ENCODE peak calls at places on chromosomes 16 and 17, in eight cellular contexts. P is OCI-LY7; U is A549; E is HFF-Myc; G is CD8-positive, alpha-beta T cell; O is astrocyte of the spinal cord; X is Peyer's patch; V is body of pancreas. M is an unnamed sample.
A peak's percentile ranks its signal among the peaks of the same experiment; 100 is the strongest.

GRCh38 chr17:80984749-80985148 is 6.9 kb upstream of the CHMP6 start:
- DNase-seq in G (no peak), E (peak; percentile 63), V (no peak), U (peak; percentile 74), O (peak; percentile 88), P (no peak), X (no peak), M (no peak)

GRCh38 chr17:30226878-30227277 is 8.6 kb downstream of the SLC6A4 start:
- DNase-seq in P (no peak), X (no peak), E (no peak), G (no peak), U (no peak), V (no peak), O (peak; percentile 7), M (no peak)

GRCh38 chr17:38317081-38317480 is 20.1 kb downstream of the MRPL45 start:
- DNase-seq in U (no peak), G (no peak), E (no peak), X (no peak), P (no peak), O (no peak), V (no peak), M (no peak)

GRCh38 chr17:82231562-82232321 is 2.9 kb downstream of the SLC16A3 start:
- DNase-seq in P (no peak), G (no peak), V (peak; percentile 59), E (no peak), U (peak; percentile 93), O (no peak), X (peak; percentile 84), M (no peak)

GRCh38 chr17:39235555-39236221 is 9.9 kb upstream of the STAC2 start:
- DNase-seq in X (no peak), U (peak; percentile 89), E (peak; percentile 39), G (no peak), O (peak; percentile 54), V (no peak), P (peak; percentile 86), M (peak; percentile 76)

GRCh38 chr17:53950207-53950857 is 127.6 kb downstream of the KIF2B start:
- DNase-seq in X (no peak), O (no peak), U (peak; percentile 19), P (peak; percentile 12), V (no peak), G (no peak), E (no peak), M (no peak)

GRCh38 chr17:16085066-16085699 is 85.6 kb downstream of the TTC19 start:
- DNase-seq in X (no peak), O (peak; percentile 71), G (no peak), V (no peak), U (no peak), P (no peak), E (peak; percentile 56), M (no peak)

GRCh38 chr16:55373489-55373832 is 49.5 kb downstream of the IRX6 start:
- DNase-seq in V (no peak), G (no peak), P (no peak), O (no peak), E (no peak), U (no peak), X (no peak), M (no peak)

GRCh38 chr17:8056232-8056975 is 17.5 kb downstream of the ALOX15B start:
- DNase-seq in G (no peak), E (no peak), X (peak; percentile 47), U (no peak), O (peak; percentile 67), P (peak; percentile 29), V (peak; percentile 57), M (peak; percentile 71)

GRCh38 chr16:84271037-84271436 is 23.6 kb upstream of the WFDC1 start:
- DNase-seq in U (no peak), P (no peak), G (no peak), X (no peak), O (no peak), E (no peak), V (no peak), M (no peak)

GRCh38 chr17:11178576-11178975 is 62.4 kb upstream of the SHISA6 start:
- DNase-seq in X (no peak), E (no peak), O (no peak), G (no peak), U (no peak), V (no peak), P (no peak), M (no peak)

GRCh38 chr16:13112639-13113038 is 211.2 kb downstream of the SHISA9 start:
- DNase-seq in U (no peak), E (no peak), V (no peak), P (no peak), O (no peak), G (no peak), X (no peak), M (no peak)

GRCh38 chr16:65875362-65876199 is 490.9 kb upstream of the CDH5 start:
- DNase-seq in P (no peak), O (no peak), V (no peak), U (no peak), X (no peak), G (no peak), E (no peak), M (peak; percentile 23)

GRCh38 chr16:4200781-4201137 is 41.1 kb downstream of the SRL start:
- DNase-seq in O (peak; percentile 12), V (no peak), E (no peak), P (no peak), X (no peak), G (no peak), U (no peak), M (no peak)

GRCh38 chr16:50838885-50839284 is 97.0 kb downstream of the CYLD start:
- DNase-seq in E (no peak), P (no peak), G (no peak), X (no peak), U (no peak), O (no peak), V (no peak), M (no peak)

DNA sequence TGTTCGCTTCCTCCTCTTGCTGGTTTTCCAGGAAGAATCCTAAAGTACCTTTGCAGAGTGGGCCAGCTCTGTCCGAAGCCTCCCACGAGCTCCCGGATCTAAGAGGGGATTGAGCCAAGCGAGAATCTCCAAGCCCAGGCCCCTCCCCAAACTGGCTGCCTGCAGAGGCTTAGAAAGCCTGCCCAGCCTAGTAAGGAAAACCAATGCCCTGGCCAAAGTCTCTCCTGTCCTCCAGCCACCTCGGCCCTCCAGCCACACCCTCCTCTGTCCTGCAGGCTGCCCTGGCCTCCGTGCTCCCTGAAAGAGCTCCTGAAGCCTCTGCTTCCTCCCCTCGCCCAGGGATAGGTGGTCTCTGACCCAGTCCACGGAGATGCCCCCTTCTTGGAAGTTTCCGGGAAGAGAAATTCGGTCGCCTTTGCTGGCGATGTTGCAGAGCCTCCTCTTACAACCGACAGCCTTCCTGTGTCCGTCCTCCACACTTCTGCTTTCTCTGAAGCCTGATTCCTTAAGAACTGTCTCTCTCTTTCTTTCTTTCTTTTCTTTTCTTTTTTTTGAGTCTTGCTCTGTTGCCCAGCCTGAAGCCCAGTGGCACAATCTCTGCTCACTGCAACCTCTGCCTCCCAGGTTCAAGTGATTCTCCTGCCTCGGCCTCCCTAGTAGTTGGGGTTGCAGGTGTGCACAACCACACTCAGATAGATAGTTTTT is 54.9 kb upstream of the TOB1 start:
- DNase-seq in O (no peak), X (peak; percentile 74), V (no peak), G (no peak), E (no peak), U (no peak), P (no peak), M (no peak)
- H3K4me3 ChIP-seq in O (no peak overlapping the region), X (no peak overlapping the region), V (no peak overlapping the region), G (no peak overlapping the region), E (no peak overlapping the region), U (no peak overlapping the region), P (no peak overlapping the region), M (no peak overlapping the region)

GRCh38 chr16:10729649-10730048 is 14.0 kb upstream of the NUBP1 start:
- DNase-seq in E (peak; percentile 21), X (no peak), P (no peak), U (peak; percentile 80), V (no peak), G (no peak), O (peak; percentile 28), M (no peak)
- TF ChIP-seq CTCF in E (no peak), X (peak; percentile 4), P (no peak), U (peak; percentile 31), V (no peak), G (no peak), O (no peak), M (no peak)

GRCh38 chr17:77802333-77802615 is 156.2 kb upstream of the TNRC6C start:
- DNase-seq in P (no peak), U (no peak), O (no peak), G (no peak), E (no peak), V (no peak), X (peak; percentile 21), M (no peak)

GRCh38 chr17:77801545-77802332 is 156.8 kb upstream of the TNRC6C start:
- DNase-seq in G (no peak), O (no peak), V (no peak), E (no peak), P (no peak), U (no peak), X (peak; percentile 16), M (no peak)

GRCh38 chr17:77804796-77805426 is 153.6 kb upstream of the TNRC6C start:
- DNase-seq in G (no peak), V (no peak), P (no peak), X (peak; percentile 18), E (no peak), O (no peak), U (no peak), M (no peak)

GRCh38 chr17:77802811-77803220 is 155.7 kb upstream of the TNRC6C start:
- DNase-seq in G (no peak), U (no peak), O (peak; percentile 28), X (peak; percentile 39), E (no peak), V (no peak), P (no peak), M (no peak)

DNA sequence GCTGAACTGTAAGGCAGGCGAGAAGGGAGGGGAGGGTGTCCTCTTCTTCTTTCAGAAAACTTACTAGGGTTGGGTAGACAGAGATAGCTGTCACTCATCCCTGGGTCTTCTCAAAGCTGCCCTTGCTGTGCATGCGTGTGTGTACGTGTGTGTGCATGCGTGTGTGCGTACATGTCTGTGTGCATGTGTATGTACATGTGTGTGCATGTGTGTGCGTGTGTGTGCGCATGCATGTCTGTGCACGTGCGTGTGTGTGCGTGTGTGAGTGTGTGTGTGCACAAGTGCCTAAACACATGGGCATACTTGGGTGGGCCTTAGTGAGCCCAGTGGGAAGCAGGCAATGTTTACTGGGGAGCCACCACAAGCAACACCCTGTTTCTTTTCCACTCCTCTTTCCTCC is 154.8 kb upstream of the TNRC6C start:
- DNase-seq in O (no peak), X (peak; percentile 9), U (no peak), V (no peak), G (no peak), E (no peak), P (no peak), M (no peak)
- H3K4me3 ChIP-seq in O (no peak overlapping the region), X (no peak overlapping the region), U (no peak overlapping the region), V (no peak overlapping the region), G (no peak overlapping the region), E (no peak overlapping the region), P (no peak overlapping the region), M (no peak overlapping the region)

DNA sequence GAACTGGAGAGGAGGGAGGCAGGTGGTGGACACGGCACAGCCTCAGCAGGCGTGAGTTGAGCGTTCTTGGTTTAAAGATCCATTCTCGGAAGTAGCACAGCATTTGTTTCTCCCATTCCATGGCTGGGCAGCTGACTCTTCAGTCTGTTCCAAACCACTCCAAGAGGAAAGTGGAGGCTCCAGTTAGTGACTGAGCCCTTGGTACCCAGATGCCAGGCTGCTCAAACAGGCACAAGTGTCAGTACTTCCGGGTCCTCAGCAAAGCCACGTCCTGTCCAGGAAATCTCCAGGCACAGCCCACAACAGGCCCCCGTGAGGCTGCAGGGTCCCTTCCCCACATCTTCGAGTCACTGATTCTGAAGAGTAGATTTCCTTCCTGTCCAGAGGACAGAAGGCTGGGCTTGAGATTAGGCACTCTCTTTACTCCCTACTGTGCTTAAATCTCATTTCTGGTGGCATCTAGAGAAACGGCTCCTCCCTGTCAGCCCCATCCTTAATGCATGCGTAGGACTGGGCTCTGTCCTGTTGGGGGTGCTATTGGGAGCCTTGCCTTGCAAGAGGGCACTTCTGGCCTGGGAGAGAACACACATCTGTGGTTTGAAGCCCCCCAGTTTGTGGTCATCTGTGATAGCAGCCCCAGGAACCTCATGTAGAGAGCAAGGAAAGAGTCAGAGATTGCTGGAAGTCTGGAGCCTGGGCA is 39.7 kb upstream of the NAT9 start:
- DNase-seq in G (no peak), V (no peak), E (no peak), X (no peak), O (no peak), U (no peak), P (peak; percentile 47), M (no peak)
- TF ChIP-seq CTCF in G (no peak), V (no peak), E (peak; percentile 39), X (no peak), O (peak; percentile 42), U (no peak), P (peak; percentile 76), M (peak; percentile 4)